ENCODE peak calls at places on chromosomes 16 and 17, in nine cellular contexts. One of them, this sample, is unnamed.

GRCh38 chr16:89581045-89581695 is 5.6 kb downstream of the CPNE7 start:
- DNase-seq in HFFc6: peak
- DNase-seq in tibial artery: no peak
- DNase-seq in heart right ventricle: no peak
- DNase-seq in fibroblast of mammary gland: peak
- DNase-seq in endothelial cell: no peak
- DNase-seq in IMR-90: peak
- DNase-seq in left ventricle myocardium inferior: no peak
- DNase-seq in right lobe of liver: no peak
- DNase-seq in this sample: peak

GRCh38 chr16:88783391-88784073 is 1.5 kb downstream of the PIEZO1 start:
- DNase-seq in IMR-90: peak
- DNase-seq in HFFc6: no peak
- DNase-seq in left ventricle myocardium inferior: no peak
- DNase-seq in heart right ventricle: peak
- DNase-seq in endothelial cell: peak
- DNase-seq in fibroblast of mammary gland: no peak
- DNase-seq in right lobe of liver: no peak
- DNase-seq in tibial artery: peak
- DNase-seq in this sample: no peak

GRCh38 chr16:84514874-84515835 is 10.7 kb upstream of the MEAK7 start:
- DNase-seq in HFFc6: no peak
- DNase-seq in IMR-90: no peak
- DNase-seq in endothelial cell: no peak
- DNase-seq in heart right ventricle: no peak
- DNase-seq in left ventricle myocardium inferior: peak
- DNase-seq in right lobe of liver: peak
- DNase-seq in fibroblast of mammary gland: no peak
- DNase-seq in tibial artery: no peak
- DNase-seq in this sample: no peak

GRCh38 chr16:56930516-56931252 is 1.3 kb upstream of the HERPUD1 start:
- DNase-seq in heart right ventricle: no peak
- DNase-seq in IMR-90: no peak
- DNase-seq in endothelial cell: no peak
- DNase-seq in left ventricle myocardium inferior: no peak
- DNase-seq in right lobe of liver: no peak
- DNase-seq in HFFc6: no peak
- DNase-seq in tibial artery: peak
- DNase-seq in fibroblast of mammary gland: no peak
- DNase-seq in this sample: no peak

GRCh38 chr17:78804777-78805176 is 22.7 kb upstream of the CYTH1 start:
- DNase-seq in IMR-90: no peak
- DNase-seq in tibial artery: no peak
- DNase-seq in HFFc6: no peak
- DNase-seq in endothelial cell: no peak
- DNase-seq in left ventricle myocardium inferior: no peak
- DNase-seq in heart right ventricle: no peak
- DNase-seq in right lobe of liver: no peak
- DNase-seq in fibroblast of mammary gland: peak
- DNase-seq in this sample: no peak

GRCh38 chr17:45020354-45021138 is 30.9 kb downstream of the DCAKD start:
- DNase-seq in heart right ventricle: no peak
- DNase-seq in HFFc6: no peak
- DNase-seq in fibroblast of mammary gland: peak
- DNase-seq in IMR-90: peak
- DNase-seq in right lobe of liver: peak
- DNase-seq in left ventricle myocardium inferior: no peak
- DNase-seq in tibial artery: no peak
- DNase-seq in endothelial cell: peak
- DNase-seq in this sample: no peak

GRCh38 chr16:4277987-4278513 is 5.2 kb upstream of the TFAP4 start:
- DNase-seq in fibroblast of mammary gland: no peak
- DNase-seq in heart right ventricle: no peak
- DNase-seq in HFFc6: no peak
- DNase-seq in tibial artery: no peak
- DNase-seq in right lobe of liver: no peak
- DNase-seq in IMR-90: no peak
- DNase-seq in left ventricle myocardium inferior: no peak
- DNase-seq in endothelial cell: no peak
- DNase-seq in this sample: no peak

GRCh38 chr16:24838554-24839266 is 7.1 kb upstream of the SLC5A11 start:
- DNase-seq in heart right ventricle: no peak
- DNase-seq in right lobe of liver: no peak
- DNase-seq in IMR-90: peak
- DNase-seq in tibial artery: peak
- DNase-seq in HFFc6: peak
- DNase-seq in fibroblast of mammary gland: peak
- DNase-seq in endothelial cell: no peak
- DNase-seq in left ventricle myocardium inferior: no peak
- DNase-seq in this sample: peak

GRCh38 chr17:50265212-50265611 is 9.1 kb upstream of the TMEM92 start:
- DNase-seq in heart right ventricle: no peak
- DNase-seq in HFFc6: no peak
- DNase-seq in endothelial cell: no peak
- DNase-seq in tibial artery: peak
- DNase-seq in fibroblast of mammary gland: no peak
- DNase-seq in right lobe of liver: no peak
- DNase-seq in IMR-90: no peak
- DNase-seq in left ventricle myocardium inferior: no peak
- DNase-seq in this sample: no peak

GRCh38 chr16:30895592-30896202 is 717 bp upstream of the CTF1 start:
- DNase-seq in IMR-90: no peak
- DNase-seq in heart right ventricle: no peak
- DNase-seq in fibroblast of mammary gland: no peak
- DNase-seq in endothelial cell: no peak
- DNase-seq in left ventricle myocardium inferior: no peak
- DNase-seq in right lobe of liver: no peak
- DNase-seq in tibial artery: no peak
- DNase-seq in HFFc6: no peak
- DNase-seq in this sample: no peak

GRCh38 chr16:546909-547770 is 13.1 kb upstream of the PRR35 start:
- DNase-seq in HFFc6: no peak
- DNase-seq in right lobe of liver: peak
- DNase-seq in heart right ventricle: peak
- DNase-seq in left ventricle myocardium inferior: peak
- DNase-seq in endothelial cell: peak
- DNase-seq in tibial artery: no peak
- DNase-seq in IMR-90: peak
- DNase-seq in fibroblast of mammary gland: peak
- DNase-seq in this sample: no peak

GRCh38 chr16:548586-548985 is 11.6 kb upstream of the PRR35 start:
- DNase-seq in right lobe of liver: no peak
- DNase-seq in left ventricle myocardium inferior: no peak
- DNase-seq in fibroblast of mammary gland: no peak
- DNase-seq in HFFc6: no peak
- DNase-seq in tibial artery: no peak
- DNase-seq in endothelial cell: no peak
- DNase-seq in heart right ventricle: no peak
- DNase-seq in IMR-90: no peak
- DNase-seq in this sample: no peak

GRCh38 chr16:551210-551609 is 9.0 kb upstream of the PRR35 start:
- DNase-seq in fibroblast of mammary gland: no peak
- DNase-seq in left ventricle myocardium inferior: no peak
- DNase-seq in heart right ventricle: no peak
- DNase-seq in right lobe of liver: no peak
- DNase-seq in HFFc6: no peak
- DNase-seq in IMR-90: no peak
- DNase-seq in endothelial cell: no peak
- DNase-seq in tibial artery: no peak
- DNase-seq in this sample: no peak

GRCh38 chr16:552171-552570 is 8.0 kb upstream of the PRR35 start:
- DNase-seq in heart right ventricle: no peak
- DNase-seq in left ventricle myocardium inferior: no peak
- DNase-seq in right lobe of liver: no peak
- DNase-seq in HFFc6: no peak
- DNase-seq in IMR-90: no peak
- DNase-seq in endothelial cell: no peak
- DNase-seq in tibial artery: no peak
- DNase-seq in fibroblast of mammary gland: no peak
- DNase-seq in this sample: no peak

GRCh38 chr16:549544-550263 is 10.5 kb upstream of the PRR35 start:
- DNase-seq in IMR-90: no peak
- DNase-seq in left ventricle myocardium inferior: no peak
- DNase-seq in HFFc6: no peak
- DNase-seq in tibial artery: no peak
- DNase-seq in heart right ventricle: no peak
- DNase-seq in fibroblast of mammary gland: no peak
- DNase-seq in right lobe of liver: no peak
- DNase-seq in endothelial cell: no peak
- DNase-seq in this sample: no peak
- TF ChIP-seq CTCF in IMR-90: peak
- TF ChIP-seq CTCF in left ventricle myocardium inferior: no peak
- TF ChIP-seq CTCF in HFFc6: peak
- TF ChIP-seq CTCF in tibial artery: no peak
- TF ChIP-seq CTCF in heart right ventricle: no peak
- TF ChIP-seq CTCF in fibroblast of mammary gland: no peak
- TF ChIP-seq CTCF in right lobe of liver: no peak
- TF ChIP-seq CTCF in endothelial cell: peak
- TF ChIP-seq CTCF in this sample: peak

GRCh38 chr16:989354-989814 is 7.8 kb downstream of the SOX8 start:
- DNase-seq in left ventricle myocardium inferior: no peak
- DNase-seq in tibial artery: no peak
- DNase-seq in HFFc6: no peak
- DNase-seq in right lobe of liver: no peak
- DNase-seq in fibroblast of mammary gland: no peak
- DNase-seq in IMR-90: no peak
- DNase-seq in heart right ventricle: no peak
- DNase-seq in endothelial cell: no peak
- DNase-seq in this sample: no peak

GRCh38 chr16:986925-987581 is 5.5 kb downstream of the SOX8 start:
- DNase-seq in HFFc6: no peak
- DNase-seq in tibial artery: no peak
- DNase-seq in left ventricle myocardium inferior: no peak
- DNase-seq in heart right ventricle: no peak
- DNase-seq in endothelial cell: no peak
- DNase-seq in right lobe of liver: no peak
- DNase-seq in IMR-90: no peak
- DNase-seq in fibroblast of mammary gland: no peak
- DNase-seq in this sample: no peak

GRCh38 chr16:986411-986810 is 4.8 kb downstream of the SOX8 start:
- DNase-seq in tibial artery: no peak
- DNase-seq in right lobe of liver: no peak
- DNase-seq in fibroblast of mammary gland: no peak
- DNase-seq in left ventricle myocardium inferior: no peak
- DNase-seq in endothelial cell: no peak
- DNase-seq in heart right ventricle: no peak
- DNase-seq in HFFc6: no peak
- DNase-seq in IMR-90: no peak
- DNase-seq in this sample: no peak

GRCh38 chr16:988465-989353 is 7.1 kb downstream of the SOX8 start:
- DNase-seq in tibial artery: no peak
- DNase-seq in endothelial cell: no peak
- DNase-seq in fibroblast of mammary gland: no peak
- DNase-seq in left ventricle myocardium inferior: no peak
- DNase-seq in HFFc6: no peak
- DNase-seq in heart right ventricle: no peak
- DNase-seq in IMR-90: no peak
- DNase-seq in right lobe of liver: no peak
- DNase-seq in this sample: no peak

GRCh38 chr16:987846-988245 is 6.3 kb downstream of the SOX8 start:
- DNase-seq in IMR-90: no peak
- DNase-seq in heart right ventricle: no peak
- DNase-seq in HFFc6: no peak
- DNase-seq in fibroblast of mammary gland: no peak
- DNase-seq in left ventricle myocardium inferior: no peak
- DNase-seq in right lobe of liver: no peak
- DNase-seq in tibial artery: no peak
- DNase-seq in endothelial cell: no peak
- DNase-seq in this sample: no peak
- TF ChIP-seq CTCF in IMR-90: no peak
- TF ChIP-seq CTCF in heart right ventricle: no peak
- TF ChIP-seq CTCF in HFFc6: no peak
- TF ChIP-seq CTCF in fibroblast of mammary gland: no peak
- TF ChIP-seq CTCF in left ventricle myocardium inferior: no peak
- TF ChIP-seq CTCF in right lobe of liver: no peak
- TF ChIP-seq CTCF in tibial artery: no peak
- TF ChIP-seq CTCF in endothelial cell: no peak
- TF ChIP-seq CTCF in this sample: no peak

GRCh38 chr16:27231692-27232060 is 28.4 kb downstream of the KDM8 start:
- DNase-seq in HFFc6: no peak
- DNase-seq in fibroblast of mammary gland: no peak
- DNase-seq in endothelial cell: no peak
- DNase-seq in tibial artery: peak
- DNase-seq in left ventricle myocardium inferior: no peak
- DNase-seq in heart right ventricle: no peak
- DNase-seq in right lobe of liver: no peak
- DNase-seq in IMR-90: no peak
- DNase-seq in this sample: no peak

GRCh38 chr16:27234171-27234570 is 30.8 kb downstream of the KDM8 start:
- DNase-seq in fibroblast of mammary gland: no peak
- DNase-seq in left ventricle myocardium inferior: no peak
- DNase-seq in right lobe of liver: no peak
- DNase-seq in endothelial cell: no peak
- DNase-seq in heart right ventricle: no peak
- DNase-seq in IMR-90: no peak
- DNase-seq in HFFc6: no peak
- DNase-seq in tibial artery: peak
- DNase-seq in this sample: no peak

GRCh38 chr16:27233731-27234130 is 30.4 kb downstream of the KDM8 start:
- DNase-seq in fibroblast of mammary gland: no peak
- DNase-seq in endothelial cell: no peak
- DNase-seq in left ventricle myocardium inferior: no peak
- DNase-seq in tibial artery: peak
- DNase-seq in heart right ventricle: no peak
- DNase-seq in HFFc6: no peak
- DNase-seq in IMR-90: no peak
- DNase-seq in right lobe of liver: no peak
- DNase-seq in this sample: no peak

GRCh38 chr16:27232061-27232841 is 28.9 kb downstream of the KDM8 start:
- DNase-seq in endothelial cell: no peak
- DNase-seq in tibial artery: peak
- DNase-seq in HFFc6: no peak
- DNase-seq in left ventricle myocardium inferior: no peak
- DNase-seq in IMR-90: no peak
- DNase-seq in fibroblast of mammary gland: no peak
- DNase-seq in right lobe of liver: no peak
- DNase-seq in heart right ventricle: no peak
- DNase-seq in this sample: no peak

GRCh38 chr16:27232875-27233605 is 29.7 kb downstream of the KDM8 start:
- DNase-seq in fibroblast of mammary gland: no peak
- DNase-seq in left ventricle myocardium inferior: no peak
- DNase-seq in tibial artery: peak
- DNase-seq in HFFc6: no peak
- DNase-seq in right lobe of liver: no peak
- DNase-seq in heart right ventricle: no peak
- DNase-seq in IMR-90: no peak
- DNase-seq in endothelial cell: no peak
- DNase-seq in this sample: no peak
- TF ChIP-seq CTCF in fibroblast of mammary gland: no peak
- TF ChIP-seq CTCF in left ventricle myocardium inferior: no peak
- TF ChIP-seq CTCF in tibial artery: no peak
- TF ChIP-seq CTCF in HFFc6: no peak
- TF ChIP-seq CTCF in right lobe of liver: no peak
- TF ChIP-seq CTCF in heart right ventricle: no peak
- TF ChIP-seq CTCF in IMR-90: no peak
- TF ChIP-seq CTCF in endothelial cell: no peak
- TF ChIP-seq CTCF in this sample: no peak

DNA sequence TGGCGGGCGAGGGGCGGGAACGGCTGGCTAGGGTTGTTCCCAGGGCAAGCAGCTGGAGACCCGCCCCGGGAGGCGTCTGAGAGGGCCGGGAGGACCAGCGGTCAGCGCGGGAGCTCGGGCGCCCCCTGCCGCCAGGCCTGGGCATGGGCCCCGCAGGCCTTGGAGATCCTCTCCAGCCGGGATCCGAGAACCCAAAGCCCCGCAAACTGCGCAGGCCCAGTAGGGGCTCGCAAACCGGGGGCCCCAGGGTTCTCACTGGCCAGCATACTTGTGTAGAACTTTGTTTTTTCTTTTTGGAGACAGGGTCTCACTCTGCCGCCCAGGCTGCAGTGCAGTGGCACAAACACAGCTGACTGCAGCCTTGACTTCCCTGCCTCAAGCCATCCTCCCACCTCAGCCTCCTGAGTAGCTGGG is 20.8 kb upstream of the ZNF423 start:
- DNase-seq in IMR-90: no peak
- DNase-seq in tibial artery: peak
- DNase-seq in left ventricle myocardium inferior: peak
- DNase-seq in HFFc6: no peak
- DNase-seq in right lobe of liver: peak
- DNase-seq in heart right ventricle: peak
- DNase-seq in fibroblast of mammary gland: no peak
- DNase-seq in endothelial cell: peak
- DNase-seq in this sample: no peak
- TF ChIP-seq CTCF in IMR-90: peak
- TF ChIP-seq CTCF in tibial artery: peak
- TF ChIP-seq CTCF in left ventricle myocardium inferior: peak
- TF ChIP-seq CTCF in HFFc6: peak
- TF ChIP-seq CTCF in right lobe of liver: peak
- TF ChIP-seq CTCF in heart right ventricle: peak
- TF ChIP-seq CTCF in fibroblast of mammary gland: peak
- TF ChIP-seq CTCF in endothelial cell: peak
- TF ChIP-seq CTCF in this sample: peak